ENCODE peak calls at places on chromosomes 16 and 17, in six cellular contexts. One of them, this sample, is unnamed.

GRCh38 chr17:39622380-39623006 is 4.3 kb upstream of the PPP1R1B start:
- DNase-seq in effector memory CD4-positive, alpha-beta T cell: peak; percentile 10
- DNase-seq in AG04449: no peak
- DNase-seq in psoas muscle: no peak
- DNase-seq in A549: peak; percentile 56
- DNase-seq in ascending aorta: peak; percentile 60
- DNase-seq in this sample: no peak

GRCh38 chr17:80421381-80422090 is 6.6 kb downstream of the ENDOV start:
- DNase-seq in effector memory CD4-positive, alpha-beta T cell: no peak
- DNase-seq in AG04449: no peak
- DNase-seq in psoas muscle: no peak
- DNase-seq in A549: no peak
- DNase-seq in ascending aorta: no peak
- DNase-seq in this sample: no peak

GRCh38 chr16:6484931-6485330 is 847.7 kb upstream of the RBFOX1 start:
- DNase-seq in effector memory CD4-positive, alpha-beta T cell: no peak
- DNase-seq in AG04449: no peak
- DNase-seq in psoas muscle: no peak
- DNase-seq in A549: no peak
- DNase-seq in ascending aorta: no peak
- DNase-seq in this sample: no peak

GRCh38 chr16:58346831-58347371 is 45.4 kb upstream of the GINS3 start:
- DNase-seq in effector memory CD4-positive, alpha-beta T cell: no peak
- DNase-seq in AG04449: no peak
- DNase-seq in psoas muscle: no peak
- DNase-seq in A549: no peak
- DNase-seq in ascending aorta: no peak
- DNase-seq in this sample: no peak

GRCh38 chr17:59165933-59166342 is 10.4 kb downstream of the PRR11 start:
- DNase-seq in effector memory CD4-positive, alpha-beta T cell: no peak
- DNase-seq in AG04449: peak; percentile 17
- DNase-seq in psoas muscle: no peak
- DNase-seq in A549: peak; percentile 68
- DNase-seq in ascending aorta: no peak
- DNase-seq in this sample: no peak

GRCh38 chr16:67547423-67548264 is 14.7 kb upstream of the CTCF start:
- DNase-seq in effector memory CD4-positive, alpha-beta T cell: peak; percentile 23
- DNase-seq in AG04449: no peak
- DNase-seq in psoas muscle: no peak
- DNase-seq in A549: no peak
- DNase-seq in ascending aorta: no peak
- DNase-seq in this sample: peak; percentile 53

GRCh38 chr16:49701867-49702494 is 153.9 kb downstream of the ZNF423 start:
- DNase-seq in effector memory CD4-positive, alpha-beta T cell: no peak
- DNase-seq in AG04449: no peak
- DNase-seq in psoas muscle: peak; percentile 76
- DNase-seq in A549: no peak
- DNase-seq in ascending aorta: peak; percentile 80
- DNase-seq in this sample: peak; percentile 92

GRCh38 chr17:42406602-42407288 is 16.3 kb downstream of the CAVIN1 start:
- DNase-seq in effector memory CD4-positive, alpha-beta T cell: no peak
- DNase-seq in AG04449: no peak
- DNase-seq in psoas muscle: no peak
- DNase-seq in A549: no peak
- DNase-seq in ascending aorta: no peak
- DNase-seq in this sample: peak; percentile 72

GRCh38 chr17:31008374-31009035 is 37.7 kb downstream of the RNF135 start:
- DNase-seq in effector memory CD4-positive, alpha-beta T cell: peak; percentile 21
- DNase-seq in AG04449: no peak
- DNase-seq in psoas muscle: peak; percentile 53
- DNase-seq in A549: no peak
- DNase-seq in ascending aorta: peak; percentile 74
- DNase-seq in this sample: peak; percentile 84

GRCh38 chr16:3175157-3176153 is 12.5 kb upstream of the OR1F1 start:
- DNase-seq in effector memory CD4-positive, alpha-beta T cell: no peak
- DNase-seq in AG04449: no peak
- DNase-seq in psoas muscle: no peak
- DNase-seq in A549: peak; percentile 71
- DNase-seq in ascending aorta: no peak
- DNase-seq in this sample: no peak

This sample was measured in right cardiac atrium.